ENCODE peak calls at places on chromosomes 11 and 22, in ten cellular contexts. S is RPMI7951; B is GM12878; W is ELF-1; X is GM23248; O is activated naive CD4-positive, alpha-beta T cell treated with anti-CD3 and anti-CD28 coated beads, Interleukin-2, amount 10 ng/mL, durations not matched to agents 7 days and 5 days; T is naive thymus-derived CD4-positive, alpha-beta T cell; K is CD8-positive, alpha-beta T cell; H is nucleus accumbens; Z is left ventricle myocardium inferior. U is an unnamed sample.

GRCh38 chr11:10236850-10237249 is 57.2 kb downstream of the SBF2 start:
- DNase-seq in S (peak; percentile 17), B (no peak), W (peak; percentile 45), X (no peak), O (no peak), T (no peak), K (no peak), H (no peak), Z (no peak), U (no peak)

GRCh38 chr11:66592457-66593302 is at the start of the genes CCDC87 and CCS:
- DNase-seq in S (peak; percentile 93), B (peak; percentile 84), W (peak; percentile 97), X (peak; percentile 98), O (peak; percentile 99), T (peak; percentile 97), K (peak; percentile 99), H (peak; percentile 94), Z (peak; percentile 99), U (peak; percentile 99)

GRCh38 chr11:112961751-112962747 is 829 bp downstream of the NCAM1 start:
- DNase-seq in S (peak; percentile 50), B (no peak), W (peak; percentile 38), X (peak; percentile 30), O (peak; percentile 30), T (no peak), K (no peak), H (peak; percentile 49), Z (peak; percentile 24), U (peak; percentile 34)

GRCh38 chr22:21755855-21756284 is 20.3 kb upstream of the YPEL1 start:
- DNase-seq in S (peak; percentile 7), B (peak; percentile 57), W (no peak), X (peak; percentile 97), O (no peak), T (no peak), K (no peak), H (no peak), Z (no peak), U (no peak)

GRCh38 chr22:23381661-23382427 is 198.2 kb downstream of the IGLL1 start:
- DNase-seq in S (no peak), B (no peak), W (no peak), X (no peak), O (peak; percentile 1), T (no peak), K (no peak), H (no peak), Z (no peak), U (no peak)

GRCh38 chr11:40877981-40878380 is 581.5 kb downstream of the LRRC4C start:
- DNase-seq in S (no peak), B (no peak), W (no peak), X (no peak), O (no peak), T (no peak), K (no peak), H (no peak), Z (no peak), U (no peak)

GRCh38 chr11:93444671-93445073 is 98.5 kb downstream of the SMCO4 start:
- DNase-seq in S (peak; percentile 36), B (no peak), W (peak; percentile 97), X (peak; percentile 14), O (no peak), T (no peak), K (no peak), H (no peak), Z (no peak), U (peak; percentile 17)

GRCh38 chr11:62721994-62722393 is 5.3 kb downstream of the HNRNPUL2 start:
- DNase-seq in S (peak; percentile 21), B (no peak), W (peak; percentile 73), X (peak; percentile 36), O (no peak), T (no peak), K (no peak), H (no peak), Z (no peak), U (no peak)

GRCh38 chr11:65593518-65594414 is 1.8 kb downstream of the KCNK7 start:
- DNase-seq in S (no peak), B (no peak), W (peak; percentile 64), X (no peak), O (peak; percentile 59), T (no peak), K (peak; percentile 62), H (peak; percentile 75), Z (no peak), U (peak; percentile 64)